ENCODE peak calls at places on chromosomes 7 and 10, in eight cellular contexts. One of them, this sample, is unnamed.

GRCh38 chr7:497346-497745 is 22.3 kb downstream of the PDGFA start:
- DNase-seq in ascending aorta: no peak
- DNase-seq in CD4-positive, alpha-beta T cell: no peak
- DNase-seq in neural progenitor cell: no peak
- DNase-seq in fibroblast of lung: no peak
- DNase-seq in RWPE1: no peak
- DNase-seq in A549: no peak
- DNase-seq in lung: no peak
- DNase-seq in this sample: no peak

GRCh38 chr10:72076756-72077155 is 11.6 kb downstream of the SPOCK2 start:
- DNase-seq in ascending aorta: no peak
- DNase-seq in CD4-positive, alpha-beta T cell: no peak
- DNase-seq in neural progenitor cell: no peak
- DNase-seq in fibroblast of lung: no peak
- DNase-seq in RWPE1: no peak
- DNase-seq in A549: no peak
- DNase-seq in lung: no peak
- DNase-seq in this sample: no peak

GRCh38 chr7:80150621-80151273 is 16.1 kb downstream of the GNAI1 start:
- DNase-seq in ascending aorta: no peak
- DNase-seq in CD4-positive, alpha-beta T cell: no peak
- DNase-seq in neural progenitor cell: no peak
- DNase-seq in fibroblast of lung: peak; percentile 70
- DNase-seq in RWPE1: peak; percentile 68
- DNase-seq in A549: no peak
- DNase-seq in lung: no peak
- DNase-seq in this sample: no peak

GRCh38 chr10:126058104-126058503 is 161.7 kb downstream of the FANK1 start:
- DNase-seq in ascending aorta: no peak
- DNase-seq in CD4-positive, alpha-beta T cell: no peak
- DNase-seq in neural progenitor cell: no peak
- DNase-seq in fibroblast of lung: no peak
- DNase-seq in RWPE1: no peak
- DNase-seq in A549: no peak
- DNase-seq in lung: no peak
- DNase-seq in this sample: no peak

GRCh38 chr10:5043716-5044115 is 40.1 kb upstream of the AKR1C2 start:
- DNase-seq in ascending aorta: no peak
- DNase-seq in CD4-positive, alpha-beta T cell: no peak
- DNase-seq in neural progenitor cell: no peak
- DNase-seq in fibroblast of lung: peak; percentile 15
- DNase-seq in RWPE1: no peak
- DNase-seq in A549: no peak
- DNase-seq in lung: peak; percentile 88
- DNase-seq in this sample: no peak

GRCh38 chr7:1555813-1556540 is at the start of gene TMEM184A:
- DNase-seq in ascending aorta: no peak
- DNase-seq in CD4-positive, alpha-beta T cell: peak; percentile 26
- DNase-seq in neural progenitor cell: peak; percentile 69
- DNase-seq in fibroblast of lung: no peak
- DNase-seq in RWPE1: peak; percentile 86
- DNase-seq in A549: peak; percentile 90
- DNase-seq in lung: peak; percentile 77
- DNase-seq in this sample: no peak

GRCh38 chr7:41481353-41481752 is 221.5 kb downstream of the INHBA start:
- DNase-seq in ascending aorta: no peak
- DNase-seq in CD4-positive, alpha-beta T cell: no peak
- DNase-seq in neural progenitor cell: no peak
- DNase-seq in fibroblast of lung: peak; percentile 54
- DNase-seq in RWPE1: no peak
- DNase-seq in A549: no peak
- DNase-seq in lung: no peak
- DNase-seq in this sample: no peak

GRCh38 chr10:44674536-44674935 is 236.6 kb upstream of the TMEM72 start:
- DNase-seq in ascending aorta: no peak
- DNase-seq in CD4-positive, alpha-beta T cell: no peak
- DNase-seq in neural progenitor cell: no peak
- DNase-seq in fibroblast of lung: no peak
- DNase-seq in RWPE1: no peak
- DNase-seq in A549: no peak
- DNase-seq in lung: no peak
- DNase-seq in this sample: no peak

GRCh38 chr7:130242198-130243014 is 24.3 kb upstream of the CPA2 start:
- DNase-seq in ascending aorta: no peak
- DNase-seq in CD4-positive, alpha-beta T cell: peak; percentile 35
- DNase-seq in neural progenitor cell: peak; percentile 74
- DNase-seq in fibroblast of lung: peak; percentile 46
- DNase-seq in RWPE1: peak; percentile 46
- DNase-seq in A549: peak; percentile 51
- DNase-seq in lung: peak; percentile 49
- DNase-seq in this sample: peak; percentile 29

GRCh38 chr7:235576-236395 is 43.4 kb downstream of the FAM20C start:
- DNase-seq in ascending aorta: no peak
- DNase-seq in CD4-positive, alpha-beta T cell: no peak
- DNase-seq in neural progenitor cell: no peak
- DNase-seq in fibroblast of lung: peak; percentile 15
- DNase-seq in RWPE1: no peak
- DNase-seq in A549: no peak
- DNase-seq in lung: no peak
- DNase-seq in this sample: no peak

GRCh38 chr10:133326745-133327650 is 9.7 kb downstream of the CALY start:
- DNase-seq in ascending aorta: no peak
- DNase-seq in CD4-positive, alpha-beta T cell: no peak
- DNase-seq in neural progenitor cell: no peak
- DNase-seq in fibroblast of lung: peak; percentile 55
- DNase-seq in RWPE1: no peak
- DNase-seq in A549: no peak
- DNase-seq in lung: no peak
- DNase-seq in this sample: no peak

GRCh38 chr7:44561962-44562621 is 11.6 kb downstream of the DDX56 start:
- DNase-seq in ascending aorta: no peak
- DNase-seq in CD4-positive, alpha-beta T cell: no peak
- DNase-seq in neural progenitor cell: no peak
- DNase-seq in fibroblast of lung: peak; percentile 38
- DNase-seq in RWPE1: peak; percentile 63
- DNase-seq in A549: peak; percentile 69
- DNase-seq in lung: no peak
- DNase-seq in this sample: no peak

GRCh38 chr7:128274246-128274889 is 33.3 kb downstream of the LEP start:
- DNase-seq in ascending aorta: no peak
- DNase-seq in CD4-positive, alpha-beta T cell: no peak
- DNase-seq in neural progenitor cell: no peak
- DNase-seq in fibroblast of lung: no peak
- DNase-seq in RWPE1: no peak
- DNase-seq in A549: no peak
- DNase-seq in lung: no peak
- DNase-seq in this sample: no peak

GRCh38 chr10:30538086-30538485 is 91.5 kb downstream of the LYZL2 start:
- DNase-seq in ascending aorta: no peak
- DNase-seq in CD4-positive, alpha-beta T cell: no peak
- DNase-seq in neural progenitor cell: no peak
- DNase-seq in fibroblast of lung: peak; percentile 16
- DNase-seq in RWPE1: peak; percentile 18
- DNase-seq in A549: peak; percentile 57
- DNase-seq in lung: no peak
- DNase-seq in this sample: no peak

GRCh38 chr7:134730359-134730758 is 49.1 kb upstream of the CALD1 start:
- DNase-seq in ascending aorta: no peak
- DNase-seq in CD4-positive, alpha-beta T cell: no peak
- DNase-seq in neural progenitor cell: no peak
- DNase-seq in fibroblast of lung: peak; percentile 75
- DNase-seq in RWPE1: no peak
- DNase-seq in A549: no peak
- DNase-seq in lung: no peak
- DNase-seq in this sample: no peak

GRCh38 chr7:107551936-107552335 is 11.8 kb downstream of the COG5 start:
- DNase-seq in ascending aorta: no peak
- DNase-seq in CD4-positive, alpha-beta T cell: no peak
- DNase-seq in neural progenitor cell: no peak
- DNase-seq in fibroblast of lung: peak; percentile 36
- DNase-seq in RWPE1: no peak
- DNase-seq in A549: no peak
- DNase-seq in lung: no peak
- DNase-seq in this sample: no peak

GRCh38 chr7:157864911-157865310 is 528.1 kb downstream of the DNAJB6 start:
- DNase-seq in ascending aorta: no peak
- DNase-seq in CD4-positive, alpha-beta T cell: no peak
- DNase-seq in neural progenitor cell: no peak
- DNase-seq in fibroblast of lung: no peak
- DNase-seq in RWPE1: no peak
- DNase-seq in A549: no peak
- DNase-seq in lung: no peak
- DNase-seq in this sample: no peak

GRCh38 chr10:131961777-131962450 is 19.8 kb downstream of the BNIP3 start:
- DNase-seq in ascending aorta: no peak
- DNase-seq in CD4-positive, alpha-beta T cell: no peak
- DNase-seq in neural progenitor cell: no peak
- DNase-seq in fibroblast of lung: no peak
- DNase-seq in RWPE1: no peak
- DNase-seq in A549: no peak
- DNase-seq in lung: no peak
- DNase-seq in this sample: no peak

GRCh38 chr7:139720705-139721231 is 57.0 kb downstream of the HIPK2 start:
- DNase-seq in ascending aorta: peak; percentile 70
- DNase-seq in CD4-positive, alpha-beta T cell: no peak
- DNase-seq in neural progenitor cell: no peak
- DNase-seq in fibroblast of lung: peak; percentile 77
- DNase-seq in RWPE1: peak; percentile 24
- DNase-seq in A549: no peak
- DNase-seq in lung: no peak
- DNase-seq in this sample: no peak
- H3K27ac ChIP-seq in ascending aorta: peak overlapping the region; percentile 48
- H3K27ac ChIP-seq in CD4-positive, alpha-beta T cell: no peak overlapping the region
- H3K27ac ChIP-seq in neural progenitor cell: no peak overlapping the region
- H3K27ac ChIP-seq in fibroblast of lung: no peak overlapping the region
- H3K27ac ChIP-seq in RWPE1: peak overlapping the region; percentile 72
- H3K27ac ChIP-seq in A549: peak overlapping the region; percentile 7
- H3K27ac ChIP-seq in lung: peak overlapping the region; percentile 87
- H3K27ac ChIP-seq in this sample: peak overlapping the region; percentile 34

DNA sequence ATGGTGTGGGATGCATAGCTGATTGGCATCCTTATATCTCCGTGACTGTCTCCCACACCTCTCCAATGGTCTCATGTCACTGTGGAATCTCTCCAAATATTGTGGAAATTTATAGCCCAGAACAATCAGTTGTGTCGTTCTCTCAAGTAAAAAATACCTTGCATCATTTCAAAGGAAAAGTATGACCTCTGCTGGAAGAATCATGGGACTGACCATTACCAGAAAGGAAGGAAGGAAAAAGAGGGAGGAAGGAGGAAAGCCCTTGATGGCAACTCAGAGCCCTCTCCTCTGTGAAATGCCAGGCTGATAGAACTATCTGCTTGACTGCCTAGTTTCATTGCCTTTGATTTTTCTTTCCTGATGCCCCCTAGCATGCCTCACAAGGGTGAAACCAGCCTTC is 76.3 kb downstream of the FOXI2 start:
- DNase-seq in ascending aorta: no peak
- DNase-seq in CD4-positive, alpha-beta T cell: no peak
- DNase-seq in neural progenitor cell: peak; percentile 28
- DNase-seq in fibroblast of lung: no peak
- DNase-seq in RWPE1: no peak
- DNase-seq in A549: no peak
- DNase-seq in lung: no peak
- DNase-seq in this sample: no peak
- TF ChIP-seq CTCF in ascending aorta: no peak
- TF ChIP-seq CTCF in CD4-positive, alpha-beta T cell: no peak
- TF ChIP-seq CTCF in neural progenitor cell: peak; percentile 62
- TF ChIP-seq CTCF in fibroblast of lung: no peak
- TF ChIP-seq CTCF in RWPE1: no peak
- TF ChIP-seq CTCF in A549: peak; percentile 17
- TF ChIP-seq CTCF in lung: no peak
- TF ChIP-seq CTCF in this sample: peak; percentile 33

DNA sequence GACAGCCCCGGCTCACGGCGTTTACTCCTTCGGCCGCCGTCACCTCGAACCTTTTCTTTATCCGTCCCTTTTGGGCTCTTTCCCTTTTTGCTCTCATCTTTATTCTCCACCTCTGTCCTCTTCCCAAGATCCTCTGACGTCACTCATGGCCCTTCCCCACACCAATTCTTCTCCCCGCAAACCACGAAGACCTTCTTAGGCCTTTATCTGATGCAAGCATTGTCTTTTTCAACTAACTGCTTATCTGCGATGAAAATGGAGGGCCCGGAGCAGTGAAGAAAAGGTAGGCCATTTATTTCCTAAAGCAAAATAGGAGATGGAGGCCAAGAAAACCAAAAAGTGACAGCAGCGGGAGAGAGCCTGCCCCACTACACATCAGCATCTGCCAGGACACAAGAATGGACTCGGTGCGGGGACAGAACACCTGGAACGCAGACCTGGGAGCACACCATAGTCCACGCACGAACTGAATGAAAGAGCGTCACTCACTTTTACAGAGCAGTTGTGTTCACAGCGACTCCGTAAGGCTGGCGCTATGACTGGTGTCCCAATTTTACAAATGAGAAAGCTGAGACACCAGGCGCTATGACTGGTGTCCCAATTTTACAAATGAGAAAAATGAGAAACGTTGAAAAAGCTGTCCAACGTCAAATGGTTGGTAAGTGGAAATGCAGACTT is 45.3 kb downstream of the ZNF777 start:
- DNase-seq in ascending aorta: no peak
- DNase-seq in CD4-positive, alpha-beta T cell: no peak
- DNase-seq in neural progenitor cell: peak; percentile 18
- DNase-seq in fibroblast of lung: peak; percentile 41
- DNase-seq in RWPE1: no peak
- DNase-seq in A549: no peak
- DNase-seq in lung: no peak
- DNase-seq in this sample: no peak
- H3K27ac ChIP-seq in ascending aorta: peak overlapping the region; percentile 34
- H3K27ac ChIP-seq in CD4-positive, alpha-beta T cell: no peak overlapping the region
- H3K27ac ChIP-seq in neural progenitor cell: no peak overlapping the region
- H3K27ac ChIP-seq in fibroblast of lung: no peak overlapping the region
- H3K27ac ChIP-seq in RWPE1: no peak overlapping the region
- H3K27ac ChIP-seq in A549: no peak overlapping the region
- H3K27ac ChIP-seq in lung: no peak overlapping the region
- H3K27ac ChIP-seq in this sample: no peak overlapping the region

GRCh38 chr7:74253331-74253730 is 868 bp downstream of the RFC2 start:
- DNase-seq in ascending aorta: no peak
- DNase-seq in CD4-positive, alpha-beta T cell: no peak
- DNase-seq in neural progenitor cell: no peak
- DNase-seq in fibroblast of lung: no peak
- DNase-seq in RWPE1: no peak
- DNase-seq in A549: no peak
- DNase-seq in lung: no peak
- DNase-seq in this sample: no peak

GRCh38 chr7:74254858-74255379 is 720 bp upstream of the RFC2 start:
- DNase-seq in ascending aorta: no peak
- DNase-seq in CD4-positive, alpha-beta T cell: no peak
- DNase-seq in neural progenitor cell: no peak
- DNase-seq in fibroblast of lung: no peak
- DNase-seq in RWPE1: no peak
- DNase-seq in A549: no peak
- DNase-seq in lung: no peak
- DNase-seq in this sample: no peak

GRCh38 chr7:74252893-74253292 is 1.3 kb downstream of the RFC2 start:
- DNase-seq in ascending aorta: no peak
- DNase-seq in CD4-positive, alpha-beta T cell: no peak
- DNase-seq in neural progenitor cell: no peak
- DNase-seq in fibroblast of lung: no peak
- DNase-seq in RWPE1: no peak
- DNase-seq in A549: no peak
- DNase-seq in lung: no peak
- DNase-seq in this sample: no peak

GRCh38 chr7:74256446-74257408 is 2.5 kb upstream of the RFC2 start:
- DNase-seq in ascending aorta: peak; percentile 83
- DNase-seq in CD4-positive, alpha-beta T cell: no peak
- DNase-seq in neural progenitor cell: no peak
- DNase-seq in fibroblast of lung: peak; percentile 89
- DNase-seq in RWPE1: no peak
- DNase-seq in A549: no peak
- DNase-seq in lung: no peak
- DNase-seq in this sample: peak; percentile 34

GRCh38 chr7:74253975-74254857 is at the start of gene RFC2:
- DNase-seq in ascending aorta: peak; percentile 98
- DNase-seq in CD4-positive, alpha-beta T cell: peak; percentile 95
- DNase-seq in neural progenitor cell: peak; percentile 98
- DNase-seq in fibroblast of lung: peak; percentile 95
- DNase-seq in RWPE1: peak; percentile 95
- DNase-seq in A549: peak; percentile 93
- DNase-seq in lung: peak; percentile 96
- DNase-seq in this sample: peak; percentile 98
- TF ChIP-seq CTCF in ascending aorta: peak; percentile 65
- TF ChIP-seq CTCF in CD4-positive, alpha-beta T cell: peak; percentile 33
- TF ChIP-seq CTCF in neural progenitor cell: peak; percentile 38
- TF ChIP-seq CTCF in fibroblast of lung: no peak
- TF ChIP-seq CTCF in RWPE1: no peak
- TF ChIP-seq CTCF in A549: no peak
- TF ChIP-seq CTCF in lung: peak; percentile 41
- TF ChIP-seq CTCF in this sample: peak; percentile 36

This sample was measured in uterus.